ENCODE peak calls at places on chromosomes 7 and 10, in seven cellular contexts. One of them, this sample, is unnamed.

GRCh38 chr10:31419394-31420063 is 100.5 kb downstream of the ZEB1 start:
- DNase-seq in NCI-H345: no peak
- DNase-seq in epithelial cell of esophagus: peak
- DNase-seq in A549: no peak
- DNase-seq in lower leg skin: no peak
- DNase-seq in skeletal muscle cell: no peak
- DNase-seq in body of pancreas: no peak
- DNase-seq in this sample: peak

GRCh38 chr7:13949450-13949849 is 40.0 kb downstream of the ETV1 start:
- DNase-seq in NCI-H345: peak
- DNase-seq in epithelial cell of esophagus: no peak
- DNase-seq in A549: no peak
- DNase-seq in lower leg skin: no peak
- DNase-seq in skeletal muscle cell: no peak
- DNase-seq in body of pancreas: no peak
- DNase-seq in this sample: no peak

GRCh38 chr7:37952240-37952639 is 31.8 kb downstream of the EPDR1 start:
- DNase-seq in NCI-H345: no peak
- DNase-seq in epithelial cell of esophagus: no peak
- DNase-seq in A549: no peak
- DNase-seq in lower leg skin: no peak
- DNase-seq in skeletal muscle cell: no peak
- DNase-seq in body of pancreas: no peak
- DNase-seq in this sample: no peak

GRCh38 chr7:77759294-77759889 is 38.8 kb downstream of the TMEM60 start:
- DNase-seq in NCI-H345: peak
- DNase-seq in epithelial cell of esophagus: peak
- DNase-seq in A549: peak
- DNase-seq in lower leg skin: peak
- DNase-seq in skeletal muscle cell: peak
- DNase-seq in body of pancreas: peak
- DNase-seq in this sample: no peak

GRCh38 chr10:78688945-78689935 is 379.5 kb upstream of the ZMIZ1 start:
- DNase-seq in NCI-H345: peak
- DNase-seq in epithelial cell of esophagus: no peak
- DNase-seq in A549: no peak
- DNase-seq in lower leg skin: no peak
- DNase-seq in skeletal muscle cell: no peak
- DNase-seq in body of pancreas: peak
- DNase-seq in this sample: no peak

GRCh38 chr10:102504179-102504975 is 605 bp downstream of the SUFU start:
- DNase-seq in NCI-H345: no peak
- DNase-seq in epithelial cell of esophagus: peak
- DNase-seq in A549: no peak
- DNase-seq in lower leg skin: peak
- DNase-seq in skeletal muscle cell: no peak
- DNase-seq in body of pancreas: peak
- DNase-seq in this sample: no peak

GRCh38 chr10:61751599-61751998 is 88.9 kb downstream of the CABCOCO1 start:
- DNase-seq in NCI-H345: no peak
- DNase-seq in epithelial cell of esophagus: no peak
- DNase-seq in A549: no peak
- DNase-seq in lower leg skin: no peak
- DNase-seq in skeletal muscle cell: no peak
- DNase-seq in body of pancreas: no peak
- DNase-seq in this sample: no peak

GRCh38 chr10:50275650-50276235 is 24.4 kb upstream of the ASAH2 start:
- DNase-seq in NCI-H345: peak
- DNase-seq in epithelial cell of esophagus: peak
- DNase-seq in A549: peak
- DNase-seq in lower leg skin: peak
- DNase-seq in skeletal muscle cell: no peak
- DNase-seq in body of pancreas: peak
- DNase-seq in this sample: no peak

GRCh38 chr10:129758180-129758579 is 205.9 kb downstream of the EBF3 start:
- DNase-seq in NCI-H345: no peak
- DNase-seq in epithelial cell of esophagus: no peak
- DNase-seq in A549: no peak
- DNase-seq in lower leg skin: peak
- DNase-seq in skeletal muscle cell: no peak
- DNase-seq in body of pancreas: peak
- DNase-seq in this sample: no peak

GRCh38 chr7:79604841-79605240 is 151.4 kb upstream of the MAGI2 start:
- DNase-seq in NCI-H345: no peak
- DNase-seq in epithelial cell of esophagus: no peak
- DNase-seq in A549: no peak
- DNase-seq in lower leg skin: no peak
- DNase-seq in skeletal muscle cell: no peak
- DNase-seq in body of pancreas: no peak
- DNase-seq in this sample: no peak

GRCh38 chr10:642186-642890 is 47.1 kb downstream of the DIP2C start:
- DNase-seq in NCI-H345: no peak
- DNase-seq in epithelial cell of esophagus: no peak
- DNase-seq in A549: no peak
- DNase-seq in lower leg skin: no peak
- DNase-seq in skeletal muscle cell: no peak
- DNase-seq in body of pancreas: peak
- DNase-seq in this sample: no peak